ENCODE peak calls at places on chromosomes 12 and 14, in five cellular contexts. T, Q, X, V and O are unnamed samples.

GRCh38 chr12:79358716-79359341 is 331.9 kb downstream of the PAWR start:
- DNase-seq in T (no peak), X (no peak), Q (no peak), V (no peak), O (no peak)

GRCh38 chr14:23175823-23176222 is 7.6 kb downstream of the SLC7A8 start:
- DNase-seq in T (no peak), X (no peak), V (no peak), Q (no peak), O (no peak)

GRCh38 chr12:9829990-9830389 is 2.7 kb downstream of the KLRF1 start:
- DNase-seq in Q (no peak), X (no peak), T (no peak), V (no peak), O (no peak)

GRCh38 chr12:93153321-93153720 is 224.2 kb upstream of the EEA1 start:
- DNase-seq in Q (no peak), X (no peak), T (no peak), V (no peak), O (no peak)

GRCh38 chr12:11497995-11498394 is 102.6 kb upstream of the PRB2 start:
- DNase-seq in V (no peak), T (no peak), X (no peak), Q (peak), O (no peak)

GRCh38 chr12:54139030-54139429 is 49.8 kb downstream of the SMUG1 start:
- DNase-seq in T (no peak), Q (no peak), V (no peak), X (no peak), O (no peak)

GRCh38 chr12:13165578-13166120 is 30.9 kb upstream of the EMP1 start:
- DNase-seq in X (no peak), V (no peak), Q (no peak), T (peak), O (no peak)

GRCh38 chr12:19546611-19547162 is 107.4 kb downstream of the AEBP2 start:
- DNase-seq in V (no peak), X (no peak), T (no peak), Q (no peak), O (no peak)

GRCh38 chr12:67957383-67957782 is 31.9 kb upstream of the IFNG-AS1 start:
- DNase-seq in Q (no peak), V (no peak), T (no peak), X (no peak), O (no peak)

GRCh38 chr12:108232565-108232964 is 103.5 kb downstream of the WSCD2 start:
- DNase-seq in Q (no peak), T (no peak), X (no peak), V (no peak), O (no peak)

GRCh38 chr12:49949124-49949845 is 1.3 kb upstream of the AQP2 start:
- DNase-seq in V (peak), Q (no peak), T (no peak), X (no peak), O (no peak)

GRCh38 chr12:53492188-53492587 is 7.1 kb downstream of the MAP3K12 start:
- DNase-seq in V (no peak), T (no peak), X (peak), Q (no peak), O (no peak)

GRCh38 chr14:23186913-23187654 is 3.6 kb upstream of the SLC7A8 start:
- DNase-seq in V (peak), Q (peak), T (peak), X (no peak), O (peak)

GRCh38 chr12:130131817-130132216 is 30.4 kb upstream of the FZD10 start:
- DNase-seq in Q (no peak), T (no peak), X (no peak), V (no peak), O (no peak)

GRCh38 chr12:13941258-13942249 is 39.8 kb downstream of the GRIN2B start:
- DNase-seq in X (peak), T (peak), Q (no peak), V (peak), O (peak)

GRCh38 chr12:110170535-110171185 is 46.5 kb downstream of the IFT81 start:
- DNase-seq in T (no peak), V (no peak), Q (no peak), X (no peak), O (no peak)

GRCh38 chr14:105646175-105646574 is 119.8 kb downstream of the TMEM121 start:
- DNase-seq in Q (no peak), V (no peak), X (no peak), T (no peak), O (no peak)

GRCh38 chr12:124861492-124861891 is 2.2 kb downstream of the SCARB1 start:
- DNase-seq in T (no peak), Q (peak), V (peak), X (no peak), O (no peak)

GRCh38 chr12:46556105-46556559 is 183.6 kb upstream of the SLC38A2 start:
- DNase-seq in Q (no peak), X (no peak), T (peak), V (no peak), O (peak)
- TF ChIP-seq ESRRA in Q (no peak), X (no peak), T (no peak), V (no peak), O (no peak)

DNA sequence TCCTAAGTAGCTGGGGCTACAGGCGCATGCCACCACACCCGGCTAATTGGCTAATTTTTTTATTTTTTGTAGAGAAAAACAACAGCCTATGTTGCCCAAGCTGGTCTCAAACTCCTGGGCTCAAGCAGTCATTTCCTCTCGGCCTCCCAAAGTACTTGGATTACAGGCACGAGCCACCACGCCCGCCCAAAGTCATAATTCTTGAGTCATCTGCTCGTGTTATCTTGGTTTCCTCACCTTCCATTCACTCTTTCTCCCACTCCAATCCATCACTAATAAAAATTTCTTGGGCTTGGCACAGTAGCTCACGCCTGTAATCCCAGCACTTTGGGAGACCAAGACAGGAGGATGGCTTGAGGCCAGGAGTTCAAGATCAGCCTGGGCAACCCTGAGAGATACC is 32.0 kb downstream of the ITGA7 start:
- DNase-seq in V (no peak), Q (no peak), X (no peak), T (no peak), O (no peak)
- TF ChIP-seq ESRRA in V (no peak), Q (no peak), X (no peak), T (no peak), O (no peak)

DNA sequence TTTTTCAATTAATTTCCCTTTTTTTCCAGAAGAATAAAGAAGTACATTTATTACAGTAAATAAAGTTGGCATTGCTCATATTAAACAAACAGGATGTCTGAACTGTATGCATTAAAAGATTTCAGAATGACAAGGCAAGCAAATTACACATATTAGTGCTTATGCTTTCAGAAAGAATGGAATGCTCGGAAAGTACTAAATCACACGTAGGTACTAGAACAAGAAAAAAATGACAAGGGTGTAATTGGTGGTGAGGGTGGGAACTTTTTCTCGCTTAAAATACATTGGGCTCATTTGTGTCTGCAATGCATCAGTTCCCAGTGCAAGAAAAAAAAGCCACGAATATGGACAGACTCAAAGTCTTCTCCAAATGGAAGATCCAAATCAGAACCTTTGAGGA is 33.3 kb upstream of the HIF1A start:
- DNase-seq in V (no peak), X (no peak), T (no peak), Q (no peak), O (no peak)
- TF ChIP-seq ESRRA in V (no peak), X (no peak), T (no peak), Q (no peak), O (no peak)

GRCh38 chr12:94599189-94599588 is 51.2 kb downstream of the TMCC3 start:
- DNase-seq in V (no peak), X (no peak), Q (no peak), T (no peak), O (no peak)

GRCh38 chr12:94594443-94594825 is 55.9 kb downstream of the TMCC3 start:
- DNase-seq in Q (no peak), V (no peak), X (no peak), T (no peak), O (no peak)

GRCh38 chr12:94595152-94595551 is 55.2 kb downstream of the TMCC3 start:
- DNase-seq in X (no peak), T (no peak), V (no peak), Q (no peak), O (no peak)

GRCh38 chr12:94597268-94597667 is 53.1 kb downstream of the TMCC3 start:
- DNase-seq in X (no peak), T (no peak), V (no peak), Q (no peak), O (no peak)

DNA sequence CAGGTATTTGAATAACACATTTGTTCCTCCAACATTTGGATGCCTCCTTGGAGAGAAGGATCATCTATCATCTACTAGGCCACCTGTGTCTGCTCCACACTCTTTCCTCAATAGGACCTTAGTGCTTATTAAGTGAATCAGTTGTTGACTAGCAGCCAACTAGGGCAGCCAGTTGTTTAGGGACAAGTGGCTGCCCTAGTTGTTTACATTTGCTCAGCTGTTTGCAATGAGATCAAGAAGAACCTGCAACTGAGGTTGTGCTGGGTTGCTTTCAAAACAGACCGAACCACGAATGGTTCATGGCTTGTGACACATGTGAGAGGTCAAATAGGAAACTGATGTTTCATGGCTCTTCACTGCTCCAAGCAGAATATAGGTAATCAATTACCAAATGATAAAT is 53.8 kb downstream of the TMCC3 start:
- DNase-seq in X (no peak), T (no peak), Q (no peak), V (no peak), O (no peak)
- TF ChIP-seq ESRRA in X (no peak), T (no peak), Q (no peak), V (no peak), O (no peak)